ENCODE peak calls at places on chromosomes 12 and 14, in five cellular contexts. R, J, A, L and G are unnamed samples.
A peak's percentile ranks its signal among the peaks of the same experiment; 100 is the strongest.

GRCh38 chr12:11650697-11651281 is 1.3 kb downstream of the ETV6 start:
- DNase-seq in J (no peak), A (peak; percentile 50), R (peak; percentile 33), L (no peak), G (no peak)

GRCh38 chr12:24561882-24562760 is 386.8 kb downstream of the BCAT1 start:
- DNase-seq in A (peak; percentile 69), R (peak; percentile 84), L (peak; percentile 65), J (no peak), G (peak; percentile 88)

GRCh38 chr12:106089935-106090334 is 48.8 kb downstream of the NUAK1 start:
- DNase-seq in A (no peak), J (no peak), R (no peak), L (no peak), G (no peak)

GRCh38 chr12:53061404-53062010 is 11.6 kb downstream of the TNS2 start:
- DNase-seq in L (no peak), R (peak; percentile 48), A (no peak), J (no peak), G (peak; percentile 67)

GRCh38 chr12:62808166-62808879 is 126.6 kb downstream of the PPM1H start:
- DNase-seq in A (no peak), R (no peak), J (no peak), L (no peak), G (no peak)

GRCh38 chr12:26122681-26123481 is 2.0 kb downstream of the BHLHE41 start:
- DNase-seq in J (no peak), A (peak; percentile 82), L (peak; percentile 70), R (peak; percentile 78), G (peak; percentile 61)

GRCh38 chr14:28382460-28383220 is 383.9 kb upstream of the FOXG1 start:
- DNase-seq in R (no peak), A (peak; percentile 87), J (no peak), L (no peak), G (no peak)

GRCh38 chr12:49549735-49550710 is 11.2 kb downstream of the KCNH3 start:
- DNase-seq in J (no peak), L (no peak), A (no peak), R (no peak), G (no peak)

GRCh38 chr14:104224516-104225281 is 86.3 kb downstream of the KIF26A start:
- DNase-seq in R (peak; percentile 73), L (no peak), J (no peak), A (no peak), G (peak; percentile 77)

GRCh38 chr12:22321620-22322019 is 12.9 kb downstream of the ST8SIA1 start:
- DNase-seq in J (no peak), A (peak; percentile 48), L (no peak), R (peak; percentile 7), G (peak; percentile 22)

GRCh38 chr12:30753761-30754382 is 879 bp downstream of the CAPRIN2 start:
- DNase-seq in A (peak; percentile 49), J (no peak), L (no peak), R (peak; percentile 2), G (peak; percentile 49)

GRCh38 chr12:106195638-106196037 is 52.2 kb downstream of the CKAP4 start:
- DNase-seq in A (peak; percentile 62), J (no peak), R (no peak), L (peak; percentile 52), G (no peak)

GRCh38 chr14:67358914-67359313 is 690 bp downstream of the ATP6V1D start:
- DNase-seq in L (no peak), A (peak; percentile 7), R (peak; percentile 47), J (no peak), G (peak; percentile 54)

GRCh38 chr14:29558516-29558915 is 369.1 kb downstream of the PRKD1 start:
- DNase-seq in A (no peak), R (no peak), J (no peak), L (no peak), G (no peak)

GRCh38 chr14:101361451-101362433 is 199.6 kb upstream of the DIO3 start:
- DNase-seq in L (no peak), A (no peak), R (no peak), J (peak; percentile 77), G (no peak)

GRCh38 chr14:55913324-55914035 is 204.7 kb upstream of the PELI2 start:
- DNase-seq in J (no peak), L (peak; percentile 33), R (peak; percentile 22), A (peak; percentile 48), G (no peak)

GRCh38 chr14:78356406-78356805 is 186.2 kb downstream of the NRXN3 start:
- DNase-seq in R (peak; percentile 71), J (no peak), A (no peak), L (no peak), G (peak; percentile 39)

GRCh38 chr14:55265197-55265596 is 6.0 kb upstream of the FBXO34 start:
- DNase-seq in J (no peak), L (no peak), A (no peak), R (no peak), G (no peak)

GRCh38 chr14:90767899-90768298 is 48.3 kb downstream of the TTC7B start:
- DNase-seq in R (no peak), J (no peak), A (no peak), L (no peak), G (no peak)

GRCh38 chr14:74653386-74654138 is 41.5 kb upstream of the LTBP2 start:
- DNase-seq in L (no peak), A (no peak), J (no peak), R (peak; percentile 47), G (no peak)

GRCh38 chr12:2084553-2085296 is 31.9 kb downstream of the CACNA1C start:
- DNase-seq in L (no peak), J (no peak), R (no peak), A (peak; percentile 87), G (no peak)

GRCh38 chr12:4579305-4580097 is 17.5 kb downstream of the DYRK4 start:
- DNase-seq in A (peak; percentile 46), R (peak; percentile 67), L (no peak), J (no peak), G (peak; percentile 63)

GRCh38 chr14:32933943-32934890 is 4.5 kb upstream of the NPAS3 start:
- DNase-seq in R (peak; percentile 86), L (peak; percentile 23), J (no peak), A (peak; percentile 47), G (peak; percentile 53)

GRCh38 chr12:27300251-27300650 is 32.4 kb upstream of the BMAL2 start:
- DNase-seq in L (no peak), A (no peak), R (no peak), J (no peak), G (no peak)

DNA sequence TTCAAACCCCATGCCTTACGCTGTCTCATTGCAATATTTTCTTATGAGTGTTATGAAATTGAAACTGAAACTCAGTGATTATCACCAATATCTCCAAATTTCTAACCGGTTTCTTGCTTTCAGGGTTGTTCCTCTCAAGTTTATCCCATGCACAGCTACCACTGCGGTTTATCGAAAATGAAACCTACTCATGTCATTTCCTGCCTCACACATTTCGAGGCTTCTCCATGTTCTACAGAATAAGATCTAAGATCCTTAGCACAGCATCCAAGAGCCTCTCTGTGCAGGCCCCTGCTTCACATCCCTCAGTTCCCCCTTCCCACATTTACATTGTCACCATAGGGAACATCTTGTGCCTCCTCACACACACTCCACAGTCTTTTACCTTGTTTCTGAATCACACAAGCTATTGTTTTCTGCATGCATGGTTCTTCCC is 45.5 kb upstream of the FAR2 start:
- DNase-seq in J (no peak), R (no peak), L (no peak), A (no peak), G (no peak)
- H3K4me3 ChIP-seq in J (no peak overlapping the region), R (no peak overlapping the region), L (peak overlapping the region; percentile 33), A (no peak overlapping the region), G (no peak overlapping the region)

DNA sequence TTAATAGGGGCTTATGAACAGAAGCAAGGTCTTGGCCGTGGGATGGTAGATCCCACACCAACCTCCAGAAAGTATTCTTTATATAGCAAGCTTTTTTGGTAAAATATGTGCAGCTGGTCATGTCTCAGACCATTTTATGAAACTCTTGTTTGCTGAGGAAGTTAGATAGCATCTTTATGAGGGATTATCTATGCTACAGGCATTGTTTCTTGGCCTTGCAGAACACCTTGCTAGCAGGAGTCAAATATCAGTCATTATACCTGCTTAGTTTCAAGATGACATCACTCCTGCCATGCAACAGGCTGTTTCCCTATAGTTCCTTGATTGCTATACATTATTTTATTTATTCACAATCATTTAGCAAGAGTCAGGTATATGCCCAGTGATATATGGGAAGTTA is 84.8 kb upstream of the LRFN5 start:
- DNase-seq in J (no peak), A (no peak), L (no peak), R (no peak), G (no peak)
- H3K4me3 ChIP-seq in J (no peak overlapping the region), A (no peak overlapping the region), L (no peak overlapping the region), R (no peak overlapping the region), G (no peak overlapping the region)

GRCh38 chr12:92362109-92362508 is 216.5 kb upstream of the BTG1 start:
- DNase-seq in L (no peak), A (no peak), J (no peak), R (no peak), G (no peak)

GRCh38 chr12:92362785-92363184 is 217.1 kb upstream of the BTG1 start:
- DNase-seq in L (no peak), R (no peak), J (no peak), A (no peak), G (no peak)

GRCh38 chr12:92363295-92364146 is 217.9 kb upstream of the BTG1 start:
- DNase-seq in A (peak; percentile 27), L (peak; percentile 53), R (no peak), J (no peak), G (peak; percentile 2)

GRCh38 chr12:92365836-92366235 is 220.2 kb upstream of the BTG1 start:
- DNase-seq in L (no peak), A (no peak), R (no peak), J (no peak), G (no peak)

DNA sequence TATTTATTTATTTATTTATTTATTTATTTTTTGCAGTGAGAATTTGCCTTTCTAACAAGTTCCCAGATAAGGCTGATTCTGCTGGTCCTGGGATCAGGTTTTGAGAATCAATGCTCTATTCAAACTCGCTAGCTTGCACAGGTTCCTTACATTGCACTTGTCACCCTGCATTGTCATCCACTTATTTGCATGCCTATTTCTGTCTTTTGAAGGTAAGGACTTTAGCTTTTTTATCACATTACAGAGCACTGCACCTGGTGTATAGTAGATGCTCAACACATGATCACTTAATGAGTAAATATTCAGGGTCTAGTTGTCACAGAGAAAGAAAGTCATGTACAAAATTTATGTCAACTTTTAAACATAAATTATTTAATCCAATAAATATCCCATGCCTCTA is 219.7 kb upstream of the BTG1 start:
- DNase-seq in A (no peak), R (no peak), J (no peak), L (no peak), G (no peak)
- H3K4me3 ChIP-seq in A (no peak overlapping the region), R (no peak overlapping the region), J (no peak overlapping the region), L (no peak overlapping the region), G (no peak overlapping the region)

GRCh38 chr14:34014936-34015335 is 64.1 kb upstream of the EGLN3 start:
- DNase-seq in J (no peak), R (no peak), A (no peak), L (no peak), G (no peak)

GRCh38 chr14:34021096-34021495 is 70.2 kb upstream of the EGLN3 start:
- DNase-seq in L (no peak), R (no peak), J (no peak), A (no peak), G (no peak)

GRCh38 chr14:34018564-34019244 is 67.8 kb upstream of the EGLN3 start:
- DNase-seq in R (no peak), J (no peak), A (peak; percentile 24), L (no peak), G (peak; percentile 13)

GRCh38 chr14:34020014-34020413 is 69.1 kb upstream of the EGLN3 start:
- DNase-seq in R (no peak), A (no peak), L (no peak), J (no peak), G (no peak)

DNA sequence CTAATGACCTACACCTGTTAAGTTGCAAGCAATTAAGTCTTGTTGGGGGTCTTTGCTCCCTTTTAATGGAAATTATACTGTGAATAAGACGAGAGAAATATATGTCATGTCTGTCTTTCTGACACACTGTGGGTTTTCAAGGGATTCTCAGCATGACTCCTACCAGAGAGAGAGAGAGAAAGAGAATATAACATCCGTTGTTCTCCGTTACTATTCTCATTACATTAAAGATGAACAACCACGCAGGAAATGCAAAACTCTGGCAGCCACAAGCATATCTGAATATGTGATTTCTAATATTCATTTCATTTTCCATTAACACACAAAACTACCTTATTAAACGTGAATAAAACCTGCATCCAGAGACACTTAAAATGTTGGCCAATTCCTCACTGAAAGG is 67.3 kb upstream of the EGLN3 start:
- DNase-seq in R (no peak), L (no peak), J (no peak), A (no peak), G (no peak)
- H3K4me3 ChIP-seq in R (no peak overlapping the region), L (peak overlapping the region; percentile 46), J (no peak overlapping the region), A (no peak overlapping the region), G (no peak overlapping the region)